ENCODE peak calls at places on chromosome 2, in eight cellular contexts. W is AG09309; M is A549; A is effector memory CD8-positive, alpha-beta T cell; Z is substantia nigra; O is NCI-H524; V is kidney epithelial cell; P is stimulated activated CD8-positive, alpha-beta memory T cell treated with anti-CD3 and anti-CD28 coated beads, Interleukin-15, amount 100 ng/mL, for 24 hours. I is an unnamed sample.

GRCh38 chr2:143261986-143262784 is 133.0 kb downstream of the ARHGAP15 start:
- DNase-seq in W (no peak), M (no peak), A (peak), Z (no peak), O (no peak), V (no peak), P (no peak), I (no peak)

GRCh38 chr2:63408530-63408929 is 179.7 kb downstream of the WDPCP start:
- DNase-seq in W (no peak), M (peak), A (no peak), Z (no peak), O (no peak), V (no peak), P (no peak), I (no peak)

GRCh38 chr2:182717451-182718215 is 1.6 kb downstream of the DNAJC10 start:
- DNase-seq in W (no peak), M (no peak), A (no peak), Z (no peak), O (no peak), V (no peak), P (no peak), I (no peak)

GRCh38 chr2:73133566-73134227 is 20.9 kb upstream of the RAB11FIP5 start:
- DNase-seq in W (no peak), M (no peak), A (no peak), Z (no peak), O (no peak), V (no peak), P (no peak), I (no peak)

GRCh38 chr2:207920721-207921120 is 104.6 kb downstream of the PLEKHM3 start:
- DNase-seq in W (no peak), M (no peak), A (no peak), Z (no peak), O (no peak), V (no peak), P (no peak), I (no peak)

GRCh38 chr2:51717318-51717717 is 685.4 kb upstream of the NRXN1 start:
- DNase-seq in W (no peak), M (peak), A (no peak), Z (no peak), O (no peak), V (peak), P (no peak), I (no peak)

GRCh38 chr2:116545611-116546010 is 1268.9 kb upstream of the DDX18 start:
- DNase-seq in W (no peak), M (no peak), A (no peak), Z (no peak), O (no peak), V (no peak), P (no peak), I (no peak)

GRCh38 chr2:65049010-65049639 is 7.1 kb upstream of the CEP68 start:
- DNase-seq in W (no peak), M (no peak), A (no peak), Z (no peak), O (no peak), V (no peak), P (no peak), I (no peak)

GRCh38 chr2:101777337-101777736 is 79.8 kb downstream of the MAP4K4 start:
- DNase-seq in W (no peak), M (no peak), A (no peak), Z (no peak), O (no peak), V (no peak), P (no peak), I (no peak)

GRCh38 chr2:223041527-223042109 is 10.4 kb upstream of the KCNE4 start:
- DNase-seq in W (peak), M (peak), A (no peak), Z (no peak), O (no peak), V (peak), P (no peak), I (no peak)

GRCh38 chr2:223873672-223874071 is 36.3 kb upstream of the AP1S3 start:
- DNase-seq in W (no peak), M (no peak), A (no peak), Z (no peak), O (no peak), V (no peak), P (no peak), I (no peak)

GRCh38 chr2:27735263-27735904 is 36.1 kb upstream of the MRPL33 start:
- DNase-seq in W (no peak), M (no peak), A (peak), Z (no peak), O (peak), V (no peak), P (no peak), I (no peak)

GRCh38 chr2:64124571-64124970 is 19.6 kb downstream of the PELI1 start:
- DNase-seq in W (no peak), M (no peak), A (no peak), Z (no peak), O (no peak), V (no peak), P (no peak), I (no peak)

GRCh38 chr2:154693941-154694340 is 4.6 kb upstream of the KCNJ3 start:
- DNase-seq in W (no peak), M (no peak), A (no peak), Z (no peak), O (no peak), V (no peak), P (no peak), I (no peak)

GRCh38 chr2:113202305-113203216 is 28.8 kb downstream of the PSD4 start:
- DNase-seq in W (no peak), M (no peak), A (no peak), Z (no peak), O (no peak), V (peak), P (no peak), I (no peak)

GRCh38 chr2:19577668-19578067 is 219.2 kb upstream of the OSR1 start:
- DNase-seq in W (no peak), M (peak), A (no peak), Z (no peak), O (no peak), V (no peak), P (no peak), I (no peak)

GRCh38 chr2:64524604-64525322 is 635 bp downstream of the AFTPH start:
- DNase-seq in W (no peak), M (peak), A (no peak), Z (peak), O (no peak), V (no peak), P (no peak), I (no peak)

GRCh38 chr2:236665130-236665529 is 95.5 kb downstream of the ACKR3 start:
- DNase-seq in W (no peak), M (peak), A (no peak), Z (no peak), O (no peak), V (no peak), P (no peak), I (no peak)

GRCh38 chr2:241111443-241111810 is 9.3 kb upstream of the MTERF4 start:
- DNase-seq in W (no peak), M (no peak), A (no peak), Z (no peak), O (no peak), V (no peak), P (no peak), I (no peak)

GRCh38 chr2:100236166-100236565 is 86.1 kb downstream of the LONRF2 start:
- DNase-seq in W (no peak), M (no peak), A (no peak), Z (no peak), O (no peak), V (no peak), P (no peak), I (no peak)

GRCh38 chr2:69387770-69388481 is 899 bp upstream of the GFPT1 start:
- DNase-seq in W (no peak), M (no peak), A (no peak), Z (no peak), O (no peak), V (no peak), P (no peak), I (no peak)

GRCh38 chr2:101277111-101277510 is 24.4 kb downstream of the CNOT11 start:
- DNase-seq in W (no peak), M (peak), A (no peak), Z (no peak), O (no peak), V (no peak), P (no peak), I (no peak)

GRCh38 chr2:98867539-98868309 is 68.3 kb downstream of the CRACDL start:
- DNase-seq in W (no peak), M (peak), A (no peak), Z (no peak), O (no peak), V (no peak), P (no peak), I (no peak)

I was measured in iPS DF 6.9.